ENCODE peak calls at places on chromosome 17, in five cellular contexts. W, K, I, S and N are unnamed samples.

GRCh38 chr17:4480929-4481898 is 17.5 kb upstream of the SPNS2 start:
- DNase-seq in K (no peak), W (no peak), I (no peak), S (no peak), N (no peak)

GRCh38 chr17:35894206-35894605 is 14.0 kb upstream of the CCL5 start:
- DNase-seq in S (no peak), W (no peak), K (no peak), I (no peak), N (no peak)

GRCh38 chr17:75551276-75551675 is 25.8 kb downstream of the LLGL2 start:
- DNase-seq in I (no peak), S (no peak), K (no peak), W (no peak), N (no peak)

GRCh38 chr17:46768540-46768870 is 50.0 kb downstream of the WNT3 start:
- DNase-seq in K (no peak), W (no peak), S (peak; percentile 17), I (no peak), N (no peak)

GRCh38 chr17:73498854-73499597 is 145.2 kb downstream of the SDK2 start:
- DNase-seq in I (no peak), K (no peak), W (no peak), S (peak; percentile 71), N (no peak)

GRCh38 chr17:35907691-35908090 is 22.9 kb downstream of the RDM1 start:
- DNase-seq in W (no peak), S (no peak), I (no peak), K (no peak), N (no peak)

GRCh38 chr17:81397314-81398169 is 2.3 kb downstream of the BAHCC1 start:
- DNase-seq in K (no peak), W (no peak), I (no peak), S (peak; percentile 88), N (peak; percentile 93)

GRCh38 chr17:28499366-28499668 is 6.8 kb upstream of the FOXN1 start:
- DNase-seq in S (no peak), W (no peak), I (no peak), K (no peak), N (no peak)

GRCh38 chr17:43983515-43984411 is 20.7 kb upstream of the NAGS start:
- DNase-seq in S (peak; percentile 72), W (no peak), I (peak; percentile 79), K (no peak), N (peak; percentile 67)

GRCh38 chr17:8698142-8699050 is 46.2 kb downstream of the CCDC42 start:
- DNase-seq in K (no peak), S (peak; percentile 55), W (no peak), I (peak; percentile 16), N (no peak)

GRCh38 chr17:28505986-28506665 is at the start of gene FOXN1:
- DNase-seq in I (no peak), W (no peak), S (no peak), K (no peak), N (no peak)

DNA sequence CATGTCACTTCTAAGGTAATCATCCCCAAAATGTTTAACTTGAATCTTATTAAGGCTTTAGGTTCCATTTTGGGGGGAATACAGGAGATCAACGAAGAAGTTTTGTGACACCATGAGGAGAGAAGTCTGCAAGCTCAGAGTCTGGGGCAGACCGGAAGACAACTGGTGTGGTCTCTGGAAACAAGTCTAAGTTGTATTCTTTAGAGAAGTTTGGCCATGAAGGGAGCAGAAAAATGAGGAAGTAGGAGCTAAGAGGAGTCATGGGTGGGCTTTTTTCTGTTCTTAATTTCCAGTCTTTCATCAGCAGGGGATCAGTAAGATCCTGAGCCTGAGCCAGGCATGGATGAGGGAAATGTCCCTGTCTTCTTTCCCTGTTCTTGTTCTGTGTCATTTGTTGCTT is 35.8 kb upstream of the NF1 start:
- DNase-seq in I (no peak), W (no peak), K (no peak), S (no peak), N (no peak)
- TF ChIP-seq ZBTB33 in I (no peak), W (no peak), K (no peak), S (no peak), N (no peak)

DNA sequence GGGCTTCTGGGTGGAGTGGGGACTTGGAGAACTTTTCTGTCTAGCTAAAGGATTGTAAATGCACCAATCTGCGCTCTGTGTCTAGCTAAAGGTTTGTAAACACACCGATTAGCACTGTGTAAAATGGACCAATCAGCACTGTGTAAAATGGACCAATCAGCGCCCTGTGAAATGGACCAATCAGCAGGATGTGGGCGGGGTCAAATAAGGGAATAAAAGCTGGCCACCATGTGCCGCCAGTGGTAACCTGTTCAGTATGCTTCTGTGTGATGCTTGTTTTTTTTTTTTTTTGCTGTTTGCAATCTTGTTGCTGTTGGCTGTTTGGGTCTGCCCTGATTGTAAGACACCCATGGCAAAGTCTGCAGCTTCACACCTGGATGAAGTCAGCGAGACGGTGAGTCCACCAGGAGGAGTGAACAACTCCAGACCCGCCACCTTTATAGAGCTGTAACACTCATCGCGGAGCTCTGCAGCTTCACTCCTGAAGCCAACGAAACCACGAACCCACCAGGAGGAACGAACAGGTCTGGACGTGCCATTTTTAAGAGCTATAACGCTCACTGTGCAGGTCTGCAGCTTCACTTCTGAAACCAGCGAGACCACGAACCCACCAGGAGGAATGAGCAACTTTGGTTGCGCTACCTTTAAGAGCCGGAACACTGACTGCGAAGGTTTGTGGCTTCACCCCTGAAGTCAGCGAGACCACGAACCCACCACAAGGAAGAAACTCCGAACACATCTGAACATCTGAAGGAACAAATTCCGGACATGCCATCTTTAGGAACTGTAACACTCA is 85.0 kb upstream of the MED9 start:
- DNase-seq in W (peak; percentile 37), I (peak; percentile 60), S (no peak), K (no peak), N (no peak)
- TF ChIP-seq ZBTB33 in W (no peak), I (no peak), S (no peak), K (no peak), N (no peak)

DNA sequence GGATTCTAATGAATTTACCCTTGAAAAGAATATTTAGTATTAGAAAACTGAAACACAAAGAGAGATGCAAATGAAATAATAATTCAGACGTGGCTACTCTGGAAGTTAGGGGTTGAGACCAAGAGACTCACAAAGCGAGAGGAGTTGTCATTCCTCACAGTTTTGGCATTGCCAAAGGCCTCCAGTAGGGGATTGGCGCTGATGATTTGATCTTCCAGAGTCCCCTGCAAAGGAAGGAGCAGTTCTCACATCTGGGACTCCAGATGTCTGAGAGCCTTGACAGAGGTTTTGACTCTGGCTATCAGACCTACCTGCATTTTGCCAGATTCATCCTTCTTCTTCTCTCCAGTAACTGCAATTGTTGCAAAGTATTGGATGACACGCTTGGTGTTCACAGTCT is 6.6 kb downstream of the MYH8 start:
- DNase-seq in S (no peak), I (no peak), K (no peak), W (no peak), N (no peak)
- TF ChIP-seq ZBTB33 in S (no peak), I (no peak), K (no peak), W (no peak), N (no peak)

DNA sequence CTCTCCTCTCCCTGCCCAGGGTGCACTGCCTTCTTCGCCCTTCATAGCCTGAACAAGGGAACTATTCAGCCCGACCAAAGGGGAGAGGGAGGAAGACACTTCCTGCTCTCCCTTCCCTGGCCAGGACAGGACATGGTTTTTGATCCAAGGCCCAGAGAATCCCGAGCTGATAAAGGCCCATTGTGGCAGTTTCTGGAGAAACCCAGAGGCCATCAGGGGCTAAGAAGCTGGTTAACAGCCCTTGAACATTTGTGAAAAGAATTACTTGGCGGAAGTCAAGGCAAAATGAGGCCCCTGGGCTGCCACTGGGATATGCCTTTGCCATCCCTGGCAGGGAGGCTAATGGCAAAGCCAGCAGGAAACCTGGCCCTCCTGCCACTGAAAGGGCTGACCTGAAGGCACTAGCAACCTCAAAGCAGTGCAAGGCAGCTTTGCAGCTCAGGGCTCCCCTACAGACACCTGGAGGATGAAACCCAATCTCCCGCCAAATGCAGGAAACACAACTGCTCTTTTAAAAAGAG is 12.7 kb downstream of the PHB1 start:
- DNase-seq in S (no peak), W (no peak), K (no peak), I (no peak), N (no peak)
- TF ChIP-seq ZBTB33 in S (no peak), W (no peak), K (no peak), I (no peak), N (no peak)

DNA sequence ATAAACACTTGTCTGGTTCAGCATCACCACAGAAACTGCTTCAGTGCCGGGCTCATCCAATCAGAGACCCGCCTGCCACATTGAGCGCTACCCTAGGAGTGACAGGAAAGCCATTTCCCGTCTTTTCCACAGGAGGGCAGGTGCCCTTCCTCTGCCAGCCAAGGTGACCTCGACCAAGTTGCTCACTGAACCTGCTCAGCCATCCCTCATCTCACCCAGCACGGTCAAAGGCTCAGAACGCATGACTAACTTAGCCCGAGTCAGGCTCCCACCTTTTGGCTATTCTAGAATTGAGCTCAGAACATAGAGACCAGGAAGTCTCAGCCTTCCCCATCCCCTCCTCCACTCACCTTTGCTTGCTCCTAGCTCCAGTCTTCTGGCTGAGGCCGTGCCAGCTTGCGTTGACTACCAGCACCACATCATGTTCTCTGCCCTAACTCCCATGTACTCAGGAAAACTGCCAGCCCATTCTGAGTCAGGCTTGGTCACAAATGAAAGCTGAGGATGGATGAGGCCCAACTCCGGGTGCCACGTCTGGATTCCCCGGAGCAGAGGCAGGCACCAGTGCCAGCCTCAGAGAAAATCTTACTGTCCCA is 15.6 kb downstream of the MRPS23 start:
- DNase-seq in S (peak; percentile 45), K (no peak), I (no peak), W (no peak), N (no peak)
- TF ChIP-seq ZBTB33 in S (no peak), K (no peak), I (no peak), W (no peak), N (peak; percentile 93)

GRCh38 chr17:27207073-27207511 is 86.8 kb upstream of the WSB1 start:
- DNase-seq in S (no peak), K (peak; percentile 22), W (no peak), I (no peak), N (no peak)
- TF ChIP-seq ZBTB33 in S (no peak), K (no peak), W (no peak), I (no peak), N (no peak)

DNA sequence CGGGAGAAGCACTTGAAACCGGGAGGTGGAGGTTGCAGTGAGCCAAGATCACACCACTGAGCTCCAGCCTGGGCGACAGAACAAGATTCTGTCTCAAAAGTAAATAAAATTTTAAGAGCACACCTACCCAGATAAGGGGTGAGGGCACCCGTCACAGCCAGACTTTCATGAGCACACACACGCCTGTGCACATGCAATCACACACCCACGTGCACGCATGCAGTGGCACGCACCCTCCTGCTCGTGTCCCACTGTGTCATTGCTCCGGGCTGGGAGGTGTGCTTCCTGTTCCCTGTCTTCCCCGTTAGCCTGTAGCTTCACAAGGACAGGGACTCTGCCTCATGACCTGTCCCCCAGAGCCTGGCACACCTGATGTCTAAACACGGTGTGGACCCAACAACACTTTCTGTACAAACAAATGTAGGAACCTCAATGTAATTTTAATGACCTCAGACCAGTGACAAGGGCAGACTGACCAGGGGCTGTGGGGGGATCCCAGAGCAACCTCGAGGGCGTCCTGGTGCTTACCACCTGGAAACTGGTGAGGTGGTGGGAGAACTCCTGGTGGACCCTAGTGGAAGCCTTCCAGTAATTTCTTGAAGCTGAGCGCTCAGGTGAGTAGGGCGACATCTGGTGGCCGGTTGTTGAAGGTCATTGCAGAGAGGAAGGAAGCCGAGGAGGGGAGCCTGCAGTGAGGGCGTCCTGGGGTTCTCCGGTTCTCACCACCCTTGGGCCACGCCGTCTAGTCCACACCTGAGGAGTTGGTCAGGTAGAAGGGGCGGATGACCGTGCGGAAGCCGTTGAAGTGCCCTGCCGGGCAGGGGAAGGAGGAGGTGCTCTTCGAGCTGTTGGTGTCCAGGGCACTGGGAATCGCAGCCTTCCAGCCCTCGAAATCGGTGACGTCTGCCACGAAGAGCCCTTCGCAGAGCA is 8.6 kb downstream of the LGALS3BP start:
- DNase-seq in K (peak; percentile 65), I (peak; percentile 85), W (no peak), S (peak; percentile 93), N (peak; percentile 81)
- TF ChIP-seq ZBTB33 in K (no peak), I (no peak), W (no peak), S (no peak), N (peak; percentile 30)